ENCODE peak calls at places on chromosomes 13 and 19, in six cellular contexts. H is WTC11, P is H1, Z is GM12878, V is K562, G is HepG2. S is an unnamed sample.

GRCh38 chr13:91632071-91632470 is 233.7 kb downstream of the GPC5 start:
- DNase-seq in H (no peak), P (no peak), Z (no peak), V (no peak), G (no peak), S (no peak)

GRCh38 chr13:110250258-110250891 is 56.6 kb downstream of the COL4A1 start:
- DNase-seq in H (no peak), P (no peak), Z (no peak), V (no peak), G (no peak), S (no peak)

GRCh38 chr13:76231522-76232167 is 595.5 kb downstream of the LMO7 start:
- DNase-seq in H (peak; percentile 11), P (no peak), Z (no peak), V (no peak), G (no peak), S (peak; percentile 15)

GRCh38 chr13:26423634-26424033 is 133.8 kb upstream of the WASF3 start:
- DNase-seq in H (no peak), P (no peak), Z (no peak), V (no peak), G (no peak), S (peak; percentile 32)

GRCh38 chr19:12782174-12782423 is 6.7 kb upstream of the HOOK2 start:
- DNase-seq in H (no peak), P (no peak), Z (no peak), V (no peak), G (no peak), S (no peak)

GRCh38 chr13:112905619-112905989 is 63.4 kb upstream of the MCF2L start:
- DNase-seq in H (no peak), P (no peak), Z (no peak), V (no peak), G (no peak), S (no peak)

GRCh38 chr13:37109080-37109678 is 3.7 kb upstream of the CSNK1A1L start:
- DNase-seq in H (no peak), P (no peak), Z (no peak), V (no peak), G (peak; percentile 3), S (peak; percentile 58)

GRCh38 chr19:12865746-12866415 is 15.4 kb downstream of the DNASE2 start:
- DNase-seq in H (peak; percentile 57), P (no peak), Z (no peak), V (no peak), G (no peak), S (peak; percentile 72)

GRCh38 chr13:95948646-95949045 is 104.6 kb downstream of the UGGT2 start:
- DNase-seq in H (no peak), P (no peak), Z (no peak), V (no peak), G (no peak), S (no peak)

GRCh38 chr19:3515891-3516422 is 9.8 kb downstream of the FZR1 start:
- DNase-seq in H (no peak), P (no peak), Z (no peak), V (no peak), G (no peak), S (no peak)

GRCh38 chr19:23558541-23558940 is 128.5 kb downstream of the ZNF675 start:
- DNase-seq in H (no peak), P (no peak), Z (no peak), V (no peak), G (no peak), S (no peak)

GRCh38 chr19:12749938-12750521 is 1.6 kb upstream of the BEST2 start:
- DNase-seq in H (no peak), P (no peak), Z (no peak), V (no peak), G (no peak), S (peak; percentile 42)

GRCh38 chr13:94800423-94800822 is 88.1 kb upstream of the SOX21 start:
- DNase-seq in H (no peak), P (no peak), Z (no peak), V (no peak), G (no peak), S (no peak)

GRCh38 chr13:36973621-36974268 is 25.4 kb downstream of the ALG5 start:
- DNase-seq in H (no peak), P (no peak), Z (no peak), V (no peak), G (no peak), S (no peak)

GRCh38 chr19:11984986-11985385 is 20.1 kb downstream of the ZNF763 start:
- DNase-seq in H (peak; percentile 84), P (no peak), Z (no peak), V (peak; percentile 16), G (peak; percentile 39), S (peak; percentile 94)

GRCh38 chr19:39768334-39768733 is 10.3 kb upstream of the LEUTX start:
- DNase-seq in H (no peak), P (no peak), Z (no peak), V (no peak), G (no peak), S (peak; percentile 5)

GRCh38 chr13:111184685-111185401 is 69.7 kb downstream of the ARHGEF7 start:
- DNase-seq in H (no peak), P (no peak), Z (peak; percentile 93), V (no peak), G (no peak), S (no peak)

GRCh38 chr19:21022996-21023395 is 2.5 kb downstream of the ZNF430 start:
- DNase-seq in H (no peak), P (no peak), Z (no peak), V (peak; percentile 3), G (peak; percentile 15), S (no peak)

GRCh38 chr13:25848822-25849740 is 202.7 kb downstream of the SHISA2 start:
- DNase-seq in H (no peak), P (no peak), Z (no peak), V (no peak), G (no peak), S (peak; percentile 43)

GRCh38 chr13:33340631-33341030 is 55.1 kb upstream of the STARD13 start:
- DNase-seq in H (no peak), P (no peak), Z (no peak), V (no peak), G (no peak), S (no peak)

GRCh38 chr13:108573455-108573854 is 56.0 kb upstream of the MYO16 start:
- DNase-seq in H (no peak), P (no peak), Z (no peak), V (peak; percentile 16), G (no peak), S (no peak)

GRCh38 chr13:22047082-22047784 is 376.4 kb downstream of the FGF9 start:
- DNase-seq in H (no peak), P (no peak), Z (no peak), V (no peak), G (peak; percentile 30), S (no peak)

GRCh38 chr13:96967248-96967745 is 27.0 kb downstream of the OXGR1 start:
- DNase-seq in H (no peak), P (no peak), Z (no peak), V (peak; percentile 64), G (peak; percentile 25), S (peak; percentile 72)

GRCh38 chr13:44407891-44408290 is 34.3 kb downstream of the SERP2 start:
- DNase-seq in H (no peak), P (no peak), Z (no peak), V (no peak), G (no peak), S (no peak)

GRCh38 chr13:25753976-25754375 is 297.8 kb downstream of the SHISA2 start:
- DNase-seq in H (no peak), P (no peak), Z (no peak), V (no peak), G (no peak), S (no peak)

GRCh38 chr19:6198896-6199239 is 63.4 kb downstream of the ACSBG2 start:
- DNase-seq in H (no peak), P (no peak), Z (no peak), V (no peak), G (no peak), S (no peak)

DNA sequence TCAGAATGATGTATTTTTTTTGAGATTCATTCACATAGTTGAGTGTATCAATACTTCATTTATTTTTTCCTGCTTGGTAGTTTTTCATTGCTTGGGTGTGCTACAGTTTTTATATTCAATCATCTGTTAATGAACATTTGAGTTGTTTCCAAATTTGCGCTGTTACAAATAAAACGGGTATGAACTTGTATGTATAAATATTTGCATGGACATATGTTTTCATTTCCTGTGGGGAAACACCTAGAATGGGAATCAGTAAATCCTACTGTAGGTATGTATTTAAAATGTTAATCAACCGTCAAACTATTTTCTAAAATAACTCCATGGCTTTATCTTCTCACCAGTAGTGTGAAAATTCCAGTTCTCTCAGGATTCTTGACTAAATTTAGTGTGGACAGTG is 826.3 kb downstream of the EFNB2 start:
- DNase-seq in H (no peak), P (no peak), Z (no peak), V (no peak), G (no peak), S (no peak)
- TF ChIP-seq CREB1 in H (no peak), P (no peak), Z (no peak), V (no peak), G (no peak), S (no peak)

GRCh38 chr13:47813683-47814082 is 187.4 kb downstream of the SUCLA2 start:
- DNase-seq in H (no peak), P (no peak), Z (no peak), V (no peak), G (no peak), S (peak; percentile 63)
- TF ChIP-seq CREB1 in H (no peak), P (no peak), Z (no peak), V (no peak), G (no peak), S (no peak)

DNA sequence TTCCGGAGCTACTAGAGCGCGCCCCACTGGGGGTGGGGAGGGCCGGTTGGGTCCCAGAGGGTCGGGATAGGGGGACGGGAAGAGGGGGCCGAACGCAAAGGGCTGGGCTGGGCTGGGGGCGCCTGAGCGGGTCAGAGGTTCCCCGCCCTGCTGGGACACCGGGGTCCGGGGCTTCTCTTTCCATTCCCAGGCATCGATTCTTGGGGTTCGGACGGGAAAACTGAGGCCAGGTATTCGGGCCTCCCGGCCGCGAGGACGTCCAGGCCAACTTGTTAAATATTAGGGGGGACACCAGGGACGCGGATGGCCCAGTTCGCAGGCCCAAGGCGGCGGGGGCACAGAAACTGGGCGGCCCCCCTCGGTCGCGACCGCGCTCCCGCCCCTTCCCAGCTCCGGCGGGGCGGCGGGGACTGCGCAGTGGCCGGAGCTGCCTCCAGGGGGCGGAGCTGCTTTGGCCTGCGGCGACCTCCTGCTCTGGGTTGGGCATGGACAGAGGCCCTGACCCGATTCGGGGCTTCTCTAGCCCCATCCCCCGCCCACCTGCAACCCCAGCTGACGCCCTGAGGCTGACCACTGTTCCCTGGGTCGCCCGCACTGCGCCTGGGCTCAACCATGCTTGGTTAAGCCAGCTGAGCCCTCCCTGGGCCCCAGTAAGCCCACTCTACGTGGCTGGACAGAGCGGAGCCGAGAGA is 1.2 kb upstream of the KLF16 start:
- DNase-seq in H (peak; percentile 87), P (no peak), Z (no peak), V (peak; percentile 81), G (peak; percentile 66), S (peak; percentile 90)
- TF ChIP-seq CREB1 in H (no peak), P (peak; percentile 12), Z (no peak), V (peak; percentile 18), G (no peak), S (peak; percentile 43)

GRCh38 chr19:48372904-48373303 is 8.7 kb downstream of the SYNGR4 start:
- DNase-seq in H (no peak), P (no peak), Z (no peak), V (no peak), G (no peak), S (no peak)
- TF ChIP-seq CREB1 in H (no peak), P (no peak), Z (no peak), V (no peak), G (no peak), S (no peak)

DNA sequence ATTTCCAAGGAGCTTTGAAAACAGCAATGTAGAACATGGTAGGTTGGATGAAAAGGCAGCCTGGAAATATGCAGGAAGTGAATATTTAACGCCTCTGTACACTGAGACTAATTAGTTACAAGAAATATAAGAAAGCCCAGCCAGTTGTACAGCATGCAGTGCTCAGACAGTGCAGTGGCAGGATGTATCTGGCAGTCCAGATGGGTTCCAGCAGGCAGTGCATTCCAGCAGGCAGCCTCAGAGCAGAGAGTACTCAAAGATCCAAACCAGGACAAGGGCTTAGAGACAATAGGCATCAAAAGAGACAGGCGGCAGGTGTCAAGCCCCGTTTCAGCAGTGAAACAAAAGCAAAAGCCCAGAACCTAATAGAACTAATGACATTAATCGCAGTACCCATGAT is 2776.3 kb downstream of the PCDH9 start:
- DNase-seq in H (no peak), P (no peak), Z (no peak), V (no peak), G (no peak), S (peak; percentile 11)
- TF ChIP-seq CREB1 in H (no peak), P (no peak), Z (no peak), V (no peak), G (no peak), S (no peak)